ENCODE peak calls at places on chromosomes 16 and 17, in eight cellular contexts. U is stimulated activated CD4-positive, alpha-beta T cell treated with anti-CD3 and anti-CD28 coated beads, Interleukin-1b, Interleukin-23, amount 100 ng/mL, for 1 hour; T is endothelial cell of umbilical vein; Q is GM06990; H is aorta; V is RCC 7860; P is caudate nucleus; F is AG09309. C is an unnamed sample.

GRCh38 chr17:9529033-9529748 is 46.4 kb downstream of the STX8 start:
- DNase-seq in U (no peak), T (peak), Q (no peak), H (no peak), V (peak), P (no peak), F (no peak), C (no peak)

GRCh38 chr17:78128616-78129384 is at the start of gene TMC6:
- DNase-seq in U (no peak), T (peak), Q (peak), H (peak), V (no peak), P (no peak), F (no peak), C (peak)

GRCh38 chr17:48589831-48590602 is at the start of gene HOXB3:
- DNase-seq in U (no peak), T (no peak), Q (no peak), H (no peak), V (no peak), P (no peak), F (no peak), C (no peak)

GRCh38 chr17:81386646-81387234 is 8.5 kb upstream of the BAHCC1 start:
- DNase-seq in U (no peak), T (no peak), Q (no peak), H (no peak), V (no peak), P (peak), F (no peak), C (no peak)

GRCh38 chr16:53098526-53099317 is 43.9 kb downstream of the CHD9 start:
- DNase-seq in U (no peak), T (peak), Q (peak), H (peak), V (peak), P (peak), F (no peak), C (peak)

GRCh38 chr17:77212081-77212832 is 71.5 kb downstream of the SEC14L1 start:
- DNase-seq in U (no peak), T (no peak), Q (peak), H (no peak), V (no peak), P (no peak), F (no peak), C (peak)

GRCh38 chr17:76585649-76586593 is at the start of gene ST6GALNAC2:
- DNase-seq in U (no peak), T (peak), Q (no peak), H (peak), V (peak), P (no peak), F (no peak), C (peak)

GRCh38 chr17:5444209-5444608 is 5.3 kb upstream of the C1QBP start:
- DNase-seq in U (no peak), T (no peak), Q (no peak), H (no peak), V (no peak), P (no peak), F (no peak), C (no peak)

GRCh38 chr17:42428141-42428944 is 5.3 kb upstream of the CAVIN1 start:
- DNase-seq in U (no peak), T (peak), Q (no peak), H (peak), V (peak), P (no peak), F (peak), C (peak)

GRCh38 chr17:72432143-72432604 is 311.4 kb downstream of the SOX9 start:
- DNase-seq in U (no peak), T (no peak), Q (no peak), H (no peak), V (no peak), P (no peak), F (no peak), C (no peak)

GRCh38 chr16:85312642-85313540 is 200.6 kb upstream of the CIBAR2 start:
- DNase-seq in U (no peak), T (no peak), Q (no peak), H (no peak), V (no peak), P (no peak), F (no peak), C (no peak)

GRCh38 chr17:55053855-55054254 is 85.3 kb downstream of the STXBP4 start:
- DNase-seq in U (no peak), T (peak), Q (no peak), H (no peak), V (no peak), P (no peak), F (no peak), C (no peak)

GRCh38 chr17:9120471-9120870 is 99.2 kb downstream of the NTN1 start:
- DNase-seq in U (no peak), T (no peak), Q (no peak), H (no peak), V (no peak), P (no peak), F (no peak), C (no peak)

GRCh38 chr17:75853410-75853809 is 1.7 kb downstream of the WBP2 start:
- DNase-seq in U (no peak), T (peak), Q (no peak), H (no peak), V (peak), P (no peak), F (no peak), C (no peak)

GRCh38 chr16:69166221-69166833 is 20.6 kb upstream of the SNTB2 start:
- DNase-seq in U (no peak), T (peak), Q (no peak), H (no peak), V (no peak), P (no peak), F (no peak), C (no peak)

GRCh38 chr17:16013943-16014407 is 14.4 kb downstream of the TTC19 start:
- DNase-seq in U (no peak), T (peak), Q (no peak), H (no peak), V (peak), P (no peak), F (peak), C (no peak)

GRCh38 chr16:86142801-86143236 is 243.9 kb downstream of the IRF8 start:
- DNase-seq in U (no peak), T (no peak), Q (no peak), H (no peak), V (no peak), P (no peak), F (peak), C (no peak)

GRCh38 chr16:25060920-25061319 is 45.8 kb upstream of the ARHGAP17 start:
- DNase-seq in U (no peak), T (no peak), Q (no peak), H (no peak), V (no peak), P (no peak), F (no peak), C (peak)

GRCh38 chr16:68335175-68335574 is 24.4 kb downstream of the PRMT7 start:
- DNase-seq in U (no peak), T (no peak), Q (no peak), H (no peak), V (no peak), P (no peak), F (no peak), C (no peak)

GRCh38 chr17:58513391-58513912 is 986 bp downstream of the MTMR4 start:
- DNase-seq in U (no peak), T (no peak), Q (peak), H (no peak), V (no peak), P (no peak), F (no peak), C (no peak)

GRCh38 chr16:30185141-30185682 is 1.8 kb downstream of the CORO1A start:
- DNase-seq in U (no peak), T (no peak), Q (no peak), H (peak), V (no peak), P (no peak), F (no peak), C (no peak)

GRCh38 chr16:78436846-78437245 is 337.4 kb downstream of the WWOX start:
- DNase-seq in U (no peak), T (no peak), Q (no peak), H (no peak), V (no peak), P (no peak), F (no peak), C (no peak)

GRCh38 chr17:63490321-63490720 is 13.5 kb downstream of the ACE start:
- DNase-seq in U (no peak), T (no peak), Q (no peak), H (no peak), V (no peak), P (no peak), F (no peak), C (no peak)

GRCh38 chr17:78226752-78227454 is 4.5 kb upstream of the TMEM235 start:
- DNase-seq in U (no peak), T (peak), Q (no peak), H (no peak), V (peak), P (no peak), F (no peak), C (no peak)

GRCh38 chr16:20300312-20301097 is 26.8 kb downstream of the GP2 start:
- DNase-seq in U (no peak), T (peak), Q (peak), H (no peak), V (peak), P (no peak), F (no peak), C (no peak)

GRCh38 chr16:57284206-57284951 is at the start of gene PLLP:
- DNase-seq in U (no peak), T (peak), Q (peak), H (no peak), V (peak), P (peak), F (no peak), C (peak)